ENCODE peak calls at places on chromosomes 11 and 22, in six cellular contexts. One of them, this sample, is unnamed.

GRCh38 chr11:69157156-69157821 is 1.6 kb downstream of the SMIM38 start:
- DNase-seq in RWPE1: no peak
- DNase-seq in HCEC 1CT: no peak
- DNase-seq in activated CD4-positive, alpha-beta T cell treated with anti-CD3 and anti-CD28 coated beads for 48 hours: no peak
- DNase-seq in AG08396: peak; percentile 85
- DNase-seq in LoVo: no peak
- DNase-seq in this sample: peak; percentile 17

GRCh38 chr11:47715082-47715669 is at the start of gene AGBL2:
- DNase-seq in RWPE1: peak; percentile 75
- DNase-seq in HCEC 1CT: peak; percentile 52
- DNase-seq in activated CD4-positive, alpha-beta T cell treated with anti-CD3 and anti-CD28 coated beads for 48 hours: peak; percentile 90
- DNase-seq in AG08396: peak; percentile 83
- DNase-seq in LoVo: peak; percentile 75
- DNase-seq in this sample: peak; percentile 51

GRCh38 chr11:1428762-1429316 is 39.1 kb downstream of the BRSK2 start:
- DNase-seq in RWPE1: no peak
- DNase-seq in HCEC 1CT: no peak
- DNase-seq in activated CD4-positive, alpha-beta T cell treated with anti-CD3 and anti-CD28 coated beads for 48 hours: no peak
- DNase-seq in AG08396: no peak
- DNase-seq in LoVo: no peak
- DNase-seq in this sample: no peak

GRCh38 chr11:79438631-79439429 is 2.0 kb downstream of the TENM4 start:
- DNase-seq in RWPE1: peak; percentile 60
- DNase-seq in HCEC 1CT: no peak
- DNase-seq in activated CD4-positive, alpha-beta T cell treated with anti-CD3 and anti-CD28 coated beads for 48 hours: peak; percentile 10
- DNase-seq in AG08396: peak; percentile 53
- DNase-seq in LoVo: no peak
- DNase-seq in this sample: peak; percentile 54

GRCh38 chr11:57641011-57641410 is 8.7 kb downstream of the YPEL4 start:
- DNase-seq in RWPE1: no peak
- DNase-seq in HCEC 1CT: no peak
- DNase-seq in activated CD4-positive, alpha-beta T cell treated with anti-CD3 and anti-CD28 coated beads for 48 hours: no peak
- DNase-seq in AG08396: peak; percentile 65
- DNase-seq in LoVo: no peak
- DNase-seq in this sample: peak; percentile 39

GRCh38 chr11:1829039-1829820 is 5.6 kb upstream of the SYT8 start:
- DNase-seq in RWPE1: peak; percentile 83
- DNase-seq in HCEC 1CT: peak; percentile 31
- DNase-seq in activated CD4-positive, alpha-beta T cell treated with anti-CD3 and anti-CD28 coated beads for 48 hours: no peak
- DNase-seq in AG08396: peak; percentile 89
- DNase-seq in LoVo: peak; percentile 39
- DNase-seq in this sample: no peak

GRCh38 chr11:63888170-63889086 is 28.5 kb downstream of the RCOR2 start:
- DNase-seq in RWPE1: peak; percentile 84
- DNase-seq in HCEC 1CT: peak; percentile 43
- DNase-seq in activated CD4-positive, alpha-beta T cell treated with anti-CD3 and anti-CD28 coated beads for 48 hours: peak; percentile 71
- DNase-seq in AG08396: peak; percentile 58
- DNase-seq in LoVo: peak; percentile 79
- DNase-seq in this sample: peak; percentile 78

GRCh38 chr11:27209562-27210005 is 153.4 kb downstream of the CCDC34 start:
- DNase-seq in RWPE1: peak; percentile 87
- DNase-seq in HCEC 1CT: peak; percentile 82
- DNase-seq in activated CD4-positive, alpha-beta T cell treated with anti-CD3 and anti-CD28 coated beads for 48 hours: peak; percentile 3
- DNase-seq in AG08396: peak; percentile 56
- DNase-seq in LoVo: peak; percentile 89
- DNase-seq in this sample: peak; percentile 97

GRCh38 chr11:75760710-75761493 is 7.7 kb upstream of the DGAT2 start:
- DNase-seq in RWPE1: peak; percentile 28
- DNase-seq in HCEC 1CT: peak; percentile 59
- DNase-seq in activated CD4-positive, alpha-beta T cell treated with anti-CD3 and anti-CD28 coated beads for 48 hours: no peak
- DNase-seq in AG08396: peak; percentile 18
- DNase-seq in LoVo: no peak
- DNase-seq in this sample: peak; percentile 89

GRCh38 chr11:10451399-10452116 is 3.5 kb upstream of the AMPD3 start:
- DNase-seq in RWPE1: no peak
- DNase-seq in HCEC 1CT: no peak
- DNase-seq in activated CD4-positive, alpha-beta T cell treated with anti-CD3 and anti-CD28 coated beads for 48 hours: no peak
- DNase-seq in AG08396: no peak
- DNase-seq in LoVo: no peak
- DNase-seq in this sample: no peak

GRCh38 chr22:37639771-37640590 is 512 bp downstream of the SH3BP1 start:
- DNase-seq in RWPE1: no peak
- DNase-seq in HCEC 1CT: no peak
- DNase-seq in activated CD4-positive, alpha-beta T cell treated with anti-CD3 and anti-CD28 coated beads for 48 hours: peak; percentile 42
- DNase-seq in AG08396: no peak
- DNase-seq in LoVo: no peak
- DNase-seq in this sample: no peak

GRCh38 chr11:31808721-31809542 is 2.2 kb downstream of the PAX6 start:
- DNase-seq in RWPE1: no peak
- DNase-seq in HCEC 1CT: no peak
- DNase-seq in activated CD4-positive, alpha-beta T cell treated with anti-CD3 and anti-CD28 coated beads for 48 hours: no peak
- DNase-seq in AG08396: no peak
- DNase-seq in LoVo: no peak
- DNase-seq in this sample: no peak

GRCh38 chr11:64327993-64328392 is 10.1 kb downstream of the PRDX5 start:
- DNase-seq in RWPE1: no peak
- DNase-seq in HCEC 1CT: no peak
- DNase-seq in activated CD4-positive, alpha-beta T cell treated with anti-CD3 and anti-CD28 coated beads for 48 hours: no peak
- DNase-seq in AG08396: no peak
- DNase-seq in LoVo: no peak
- DNase-seq in this sample: no peak

GRCh38 chr11:17585911-17586695 is 39.0 kb downstream of the OTOG start:
- DNase-seq in RWPE1: no peak
- DNase-seq in HCEC 1CT: no peak
- DNase-seq in activated CD4-positive, alpha-beta T cell treated with anti-CD3 and anti-CD28 coated beads for 48 hours: no peak
- DNase-seq in AG08396: no peak
- DNase-seq in LoVo: no peak
- DNase-seq in this sample: no peak

GRCh38 chr11:117201516-117201866 is 2.3 kb downstream of the TAGLN start:
- DNase-seq in RWPE1: no peak
- DNase-seq in HCEC 1CT: no peak
- DNase-seq in activated CD4-positive, alpha-beta T cell treated with anti-CD3 and anti-CD28 coated beads for 48 hours: no peak
- DNase-seq in AG08396: no peak
- DNase-seq in LoVo: no peak
- DNase-seq in this sample: no peak

GRCh38 chr11:58867556-58867955 is 23.1 kb upstream of the GLYATL2 start:
- DNase-seq in RWPE1: no peak
- DNase-seq in HCEC 1CT: no peak
- DNase-seq in activated CD4-positive, alpha-beta T cell treated with anti-CD3 and anti-CD28 coated beads for 48 hours: no peak
- DNase-seq in AG08396: no peak
- DNase-seq in LoVo: no peak
- DNase-seq in this sample: no peak

GRCh38 chr22:37305873-37306272 is 23.6 kb downstream of the CYTH4 start:
- DNase-seq in RWPE1: no peak
- DNase-seq in HCEC 1CT: no peak
- DNase-seq in activated CD4-positive, alpha-beta T cell treated with anti-CD3 and anti-CD28 coated beads for 48 hours: no peak
- DNase-seq in AG08396: no peak
- DNase-seq in LoVo: no peak
- DNase-seq in this sample: no peak

GRCh38 chr11:111777094-111778046 is 11.2 kb upstream of the PPP2R1B start:
- DNase-seq in RWPE1: peak; percentile 57
- DNase-seq in HCEC 1CT: peak; percentile 70
- DNase-seq in activated CD4-positive, alpha-beta T cell treated with anti-CD3 and anti-CD28 coated beads for 48 hours: peak; percentile 8
- DNase-seq in AG08396: peak; percentile 63
- DNase-seq in LoVo: peak; percentile 70
- DNase-seq in this sample: peak; percentile 82

GRCh38 chr11:7651700-7652099 is 21.6 kb downstream of the CYB5R2 start:
- DNase-seq in RWPE1: no peak
- DNase-seq in HCEC 1CT: no peak
- DNase-seq in activated CD4-positive, alpha-beta T cell treated with anti-CD3 and anti-CD28 coated beads for 48 hours: no peak
- DNase-seq in AG08396: no peak
- DNase-seq in LoVo: no peak
- DNase-seq in this sample: no peak

GRCh38 chr22:29689872-29690213 is 30.0 kb upstream of the CABP7 start:
- DNase-seq in RWPE1: no peak
- DNase-seq in HCEC 1CT: peak; percentile 28
- DNase-seq in activated CD4-positive, alpha-beta T cell treated with anti-CD3 and anti-CD28 coated beads for 48 hours: peak; percentile 61
- DNase-seq in AG08396: peak; percentile 75
- DNase-seq in LoVo: no peak
- DNase-seq in this sample: peak; percentile 56

GRCh38 chr11:1523779-1524178 is 37.2 kb upstream of the MOB2 start:
- DNase-seq in RWPE1: no peak
- DNase-seq in HCEC 1CT: no peak
- DNase-seq in activated CD4-positive, alpha-beta T cell treated with anti-CD3 and anti-CD28 coated beads for 48 hours: no peak
- DNase-seq in AG08396: no peak
- DNase-seq in LoVo: no peak
- DNase-seq in this sample: no peak

GRCh38 chr22:48741540-48741939 is 1086.1 kb downstream of the BRD1 start:
- DNase-seq in RWPE1: no peak
- DNase-seq in HCEC 1CT: no peak
- DNase-seq in activated CD4-positive, alpha-beta T cell treated with anti-CD3 and anti-CD28 coated beads for 48 hours: no peak
- DNase-seq in AG08396: no peak
- DNase-seq in LoVo: no peak
- DNase-seq in this sample: no peak

GRCh38 chr11:109077340-109077927 is 344.6 kb upstream of the C11orf87 start:
- DNase-seq in RWPE1: no peak
- DNase-seq in HCEC 1CT: no peak
- DNase-seq in activated CD4-positive, alpha-beta T cell treated with anti-CD3 and anti-CD28 coated beads for 48 hours: no peak
- DNase-seq in AG08396: no peak
- DNase-seq in LoVo: no peak
- DNase-seq in this sample: no peak

GRCh38 chr11:69193151-69193550 is 37.4 kb downstream of the SMIM38 start:
- DNase-seq in RWPE1: no peak
- DNase-seq in HCEC 1CT: no peak
- DNase-seq in activated CD4-positive, alpha-beta T cell treated with anti-CD3 and anti-CD28 coated beads for 48 hours: no peak
- DNase-seq in AG08396: no peak
- DNase-seq in LoVo: no peak
- DNase-seq in this sample: no peak

GRCh38 chr22:31082606-31083376 is 1.7 kb downstream of the SMTN start:
- DNase-seq in RWPE1: no peak
- DNase-seq in HCEC 1CT: peak; percentile 63
- DNase-seq in activated CD4-positive, alpha-beta T cell treated with anti-CD3 and anti-CD28 coated beads for 48 hours: peak; percentile 87
- DNase-seq in AG08396: peak; percentile 86
- DNase-seq in LoVo: peak; percentile 17
- DNase-seq in this sample: peak; percentile 77

GRCh38 chr11:101583180-101584128 is at the start of gene TRPC6:
- DNase-seq in RWPE1: peak; percentile 4
- DNase-seq in HCEC 1CT: no peak
- DNase-seq in activated CD4-positive, alpha-beta T cell treated with anti-CD3 and anti-CD28 coated beads for 48 hours: no peak
- DNase-seq in AG08396: peak; percentile 61
- DNase-seq in LoVo: no peak
- DNase-seq in this sample: peak; percentile 11